ENCODE peak calls at places on chromosomes 3 and 15, in six cellular contexts. O is neural crest cell; J is endodermal cell; E is activated CD8-positive, alpha-beta T cell treated with anti-CD3 and anti-CD28 coated beads for 36 hours; V is fibroblast of lung; G is A673. P is an unnamed sample.

GRCh38 chr3:114624676-114625181 is 330.9 kb downstream of the TIGIT start:
- DNase-seq in O (peak; percentile 6), J (peak; percentile 48), E (peak; percentile 19), V (peak; percentile 99), G (peak; percentile 10), P (no peak)

GRCh38 chr3:177459397-177459796 is 262.1 kb upstream of the TBL1XR1 start:
- DNase-seq in O (no peak), J (no peak), E (no peak), V (peak; percentile 79), G (no peak), P (no peak)

GRCh38 chr3:190205739-190206138 is 85.0 kb upstream of the P3H2 start:
- DNase-seq in O (no peak), J (no peak), E (no peak), V (peak; percentile 52), G (no peak), P (peak; percentile 46)

GRCh38 chr3:132690040-132690439 is 29.9 kb downstream of the UBA5 start:
- DNase-seq in O (no peak), J (no peak), E (no peak), V (no peak), G (no peak), P (no peak)

GRCh38 chr3:41848745-41849574 is 112.9 kb downstream of the ULK4 start:
- DNase-seq in O (no peak), J (no peak), E (peak; percentile 4), V (peak; percentile 30), G (no peak), P (no peak)

GRCh38 chr3:46154300-46154699 is 53.8 kb downstream of the CCR1 start:
- DNase-seq in O (no peak), J (no peak), E (no peak), V (no peak), G (no peak), P (no peak)

GRCh38 chr15:41530363-41530956 is 13.6 kb downstream of the RPAP1 start:
- DNase-seq in O (no peak), J (no peak), E (no peak), V (no peak), G (no peak), P (no peak)

GRCh38 chr15:92936138-92936537 is 36.0 kb downstream of the CHD2 start:
- DNase-seq in O (no peak), J (no peak), E (no peak), V (no peak), G (no peak), P (no peak)

GRCh38 chr3:54120657-54121403 is 1.5 kb upstream of the CACNA2D3 start:
- DNase-seq in O (no peak), J (peak; percentile 84), E (no peak), V (no peak), G (no peak), P (peak; percentile 50)

GRCh38 chr15:49621327-49622210 is 721 bp downstream of the DTWD1 start:
- DNase-seq in O (no peak), J (no peak), E (no peak), V (peak; percentile 27), G (peak; percentile 1), P (no peak)

GRCh38 chr3:116001063-116001765 is 377.9 kb downstream of the GAP43 start:
- DNase-seq in O (no peak), J (no peak), E (no peak), V (peak; percentile 17), G (no peak), P (no peak)

GRCh38 chr15:79653533-79653932 is 221.4 kb downstream of the MINAR1 start:
- DNase-seq in O (no peak), J (no peak), E (no peak), V (no peak), G (no peak), P (no peak)

GRCh38 chr15:63060699-63061098 is 18.2 kb downstream of the TPM1 start:
- DNase-seq in O (no peak), J (no peak), E (no peak), V (no peak), G (no peak), P (no peak)

GRCh38 chr3:155363690-155364070 is 70.2 kb upstream of the STRIT1 start:
- DNase-seq in O (no peak), J (no peak), E (no peak), V (no peak), G (peak; percentile 81), P (no peak)

GRCh38 chr3:171809513-171810277 is 588 bp downstream of the PLD1 start:
- DNase-seq in O (no peak), J (peak; percentile 88), E (peak; percentile 66), V (peak; percentile 95), G (peak; percentile 81), P (peak; percentile 59)

GRCh38 chr3:172159962-172160538 is 120.7 kb downstream of the FNDC3B start:
- DNase-seq in O (no peak), J (peak; percentile 67), E (no peak), V (peak; percentile 65), G (no peak), P (no peak)

GRCh38 chr3:100105536-100105935 is 8.8 kb downstream of the FILIP1L start:
- DNase-seq in O (no peak), J (no peak), E (no peak), V (no peak), G (no peak), P (no peak)

GRCh38 chr15:31361764-31362120 is 35.1 kb downstream of the KLF13 start:
- DNase-seq in O (no peak), J (no peak), E (no peak), V (peak; percentile 8), G (no peak), P (no peak)

GRCh38 chr15:24745276-24745675 is 69.7 kb downstream of the NPAP1 start:
- DNase-seq in O (no peak), J (no peak), E (no peak), V (no peak), G (no peak), P (no peak)

DNA sequence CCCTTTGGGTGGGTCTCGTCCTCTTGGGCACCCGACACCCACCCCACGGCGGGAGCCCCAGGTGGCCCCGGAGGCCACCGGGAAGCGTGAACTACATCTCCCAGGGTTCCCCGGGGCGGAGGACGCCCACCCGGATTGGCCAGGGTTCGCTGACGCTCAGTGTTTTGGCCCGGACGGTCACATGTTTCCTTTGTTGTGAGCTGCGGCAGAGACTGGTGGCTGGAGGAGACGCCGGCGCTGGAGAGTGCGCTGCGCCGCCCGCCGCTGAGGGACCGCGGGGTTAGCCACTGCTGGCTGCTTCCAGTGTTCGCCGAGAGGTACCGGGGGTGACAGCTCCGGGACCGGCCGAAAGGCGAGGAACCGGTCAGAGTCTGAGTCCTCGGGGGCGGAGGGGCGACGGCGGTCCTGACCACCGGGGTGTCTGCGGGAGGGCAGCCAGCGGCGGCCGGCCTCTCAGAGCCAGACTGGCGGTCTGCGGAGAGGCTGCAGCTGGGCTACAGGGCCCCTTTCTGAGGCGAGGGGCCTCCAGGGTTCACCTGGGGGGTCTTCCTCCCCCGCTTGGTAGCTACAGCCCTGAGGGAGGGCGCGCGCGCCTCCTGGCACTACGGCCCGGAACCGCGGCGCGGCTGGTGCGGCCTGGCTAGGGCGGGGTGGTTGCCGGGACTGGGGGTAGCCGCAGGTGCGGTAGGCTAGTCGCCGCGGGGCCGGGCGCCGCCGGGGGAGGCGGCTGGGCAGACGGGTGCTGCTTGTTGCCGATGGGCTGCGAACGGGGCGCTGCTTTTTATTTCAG is at the start of gene KLHL24:
- DNase-seq in O (peak; percentile 88), J (peak; percentile 97), E (peak; percentile 95), V (peak; percentile 93), G (peak; percentile 95), P (peak; percentile 93)
- TF ChIP-seq CTCF in O (peak; percentile 26), J (peak; percentile 37), E (no peak), V (no peak), G (no peak), P (no peak)

DNA sequence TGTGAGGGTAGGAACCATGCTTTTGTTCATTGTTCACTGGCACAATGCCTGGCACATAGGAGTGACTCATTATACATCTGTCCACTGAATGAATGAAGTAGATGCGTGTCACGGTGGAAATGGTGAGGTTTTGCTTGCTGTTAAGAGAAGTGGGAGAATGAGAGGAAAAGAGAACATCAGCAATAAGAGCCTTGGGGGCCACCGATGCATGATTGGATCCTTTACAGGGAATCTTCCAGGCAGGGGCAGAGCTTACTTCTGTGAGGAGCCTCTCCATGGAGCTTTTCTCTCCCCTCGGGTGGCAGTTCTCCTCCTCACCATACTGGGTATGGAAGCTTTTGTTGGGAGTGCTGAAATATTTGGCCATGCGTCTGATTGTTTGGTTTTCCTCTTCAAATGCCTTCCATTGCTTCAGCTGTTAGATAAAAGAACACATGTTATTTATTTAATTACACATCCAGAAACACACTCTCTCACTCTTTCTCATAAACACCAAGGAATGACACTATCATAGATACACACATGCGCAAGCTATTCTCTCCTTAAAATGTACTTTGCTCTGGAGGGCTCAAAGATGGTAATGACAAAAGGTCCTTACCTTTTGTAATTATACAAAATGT is 78.9 kb upstream of the GSK3B start:
- DNase-seq in O (no peak), J (no peak), E (no peak), V (no peak), G (no peak), P (no peak)
- TF ChIP-seq CTCF in O (no peak), J (no peak), E (no peak), V (no peak), G (no peak), P (no peak)

GRCh38 chr3:14274537-14274936 is 95.9 kb downstream of the LSM3 start:
- DNase-seq in O (no peak), J (peak; percentile 72), E (no peak), V (no peak), G (peak; percentile 25), P (no peak)

GRCh38 chr3:14273886-14274517 is 95.4 kb downstream of the LSM3 start:
- DNase-seq in O (no peak), J (peak; percentile 67), E (no peak), V (no peak), G (no peak), P (no peak)

GRCh38 chr3:14277557-14277956 is 98.9 kb downstream of the LSM3 start:
- DNase-seq in O (no peak), J (no peak), E (no peak), V (no peak), G (no peak), P (no peak)

GRCh38 chr3:14275962-14276909 is 97.6 kb downstream of the LSM3 start:
- DNase-seq in O (no peak), J (no peak), E (no peak), V (no peak), G (no peak), P (no peak)

DNA sequence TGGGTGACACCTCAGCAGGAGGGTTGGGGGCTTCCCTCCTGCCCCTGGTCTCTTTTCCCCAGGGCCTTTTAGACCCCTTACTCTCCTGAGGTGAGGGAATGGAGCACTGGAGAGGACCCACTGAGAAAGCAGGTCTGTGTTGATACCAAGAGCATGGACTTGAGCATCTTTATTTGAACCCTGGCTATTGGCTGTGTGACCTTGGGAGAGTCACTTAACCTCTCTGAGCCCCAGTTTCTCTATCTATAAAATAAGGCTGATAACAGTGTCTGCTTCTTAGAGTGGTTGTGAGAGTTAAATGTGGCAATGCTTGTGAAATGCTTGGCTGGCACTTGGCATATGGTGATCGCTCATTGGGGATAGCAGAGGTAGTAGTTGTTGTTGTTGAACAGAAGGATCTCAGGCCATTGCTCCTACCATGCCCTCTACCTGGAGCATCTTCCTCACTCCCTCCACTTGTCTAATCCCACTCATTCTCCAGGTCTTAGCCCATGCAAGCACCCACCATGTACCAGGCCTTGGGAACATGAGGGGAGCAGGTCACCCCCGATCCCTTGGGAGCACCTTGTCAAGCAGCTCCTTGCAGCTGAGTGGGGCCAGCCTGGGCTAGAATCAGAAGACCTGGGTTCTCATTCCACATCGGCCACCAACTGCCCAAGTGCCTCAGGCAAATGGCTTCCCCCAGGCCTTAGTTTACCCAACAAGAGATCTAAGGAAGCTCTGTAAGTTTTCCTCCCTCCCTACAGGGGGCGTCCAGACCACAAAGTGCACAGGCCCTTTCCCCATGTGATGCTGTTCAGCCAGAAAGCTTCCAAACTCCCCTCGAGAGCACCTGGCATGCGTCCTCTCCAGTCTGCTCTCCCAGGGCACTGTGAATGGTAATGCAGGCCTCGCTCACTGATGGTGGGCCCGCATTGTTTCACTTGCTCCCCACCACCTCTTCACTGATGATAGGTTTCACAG is 96.7 kb downstream of the LSM3 start:
- DNase-seq in O (no peak), J (peak; percentile 78), E (peak; percentile 10), V (no peak), G (peak; percentile 30), P (no peak)
- TF ChIP-seq CTCF in O (peak; percentile 38), J (peak; percentile 81), E (no peak), V (peak; percentile 18), G (peak; percentile 55), P (peak; percentile 17)

GRCh38 chr3:20040476-20041196 is 390 bp downstream of the KAT2B start:
- DNase-seq in O (peak; percentile 57), J (peak; percentile 89), E (peak; percentile 78), V (peak; percentile 80), G (peak; percentile 84), P (peak; percentile 78)
- TF ChIP-seq CTCF in O (no peak), J (no peak), E (no peak), V (no peak), G (peak; percentile 38), P (peak; percentile 33)

P was measured in GM10248.